ENCODE peak calls at places on chromosomes 5 and 9, in four cellular contexts. One of them, this sample, is unnamed.

GRCh38 chr9:19050637-19051591 is 1.7 kb downstream of the RRAGA start:
- DNase-seq in HepG2: peak
- DNase-seq in astrocyte: no peak
- DNase-seq in esophagus squamous epithelium: no peak
- DNase-seq in this sample: no peak

GRCh38 chr9:115845648-115846312 is 307.8 kb upstream of the PAPPA start:
- DNase-seq in astrocyte: peak
- DNase-seq in esophagus squamous epithelium: no peak
- DNase-seq in HepG2: no peak
- DNase-seq in this sample: peak

GRCh38 chr5:126864042-126864688 is 87.2 kb downstream of the LMNB1 start:
- DNase-seq in astrocyte: no peak
- DNase-seq in esophagus squamous epithelium: no peak
- DNase-seq in HepG2: no peak
- DNase-seq in this sample: no peak

GRCh38 chr9:133851693-133852092 is 113.5 kb upstream of the SARDH start:
- DNase-seq in HepG2: no peak
- DNase-seq in astrocyte: no peak
- DNase-seq in esophagus squamous epithelium: no peak
- DNase-seq in this sample: no peak

GRCh38 chr5:80150731-80151130 is 105.1 kb downstream of the SERINC5 start:
- DNase-seq in astrocyte: no peak
- DNase-seq in HepG2: no peak
- DNase-seq in esophagus squamous epithelium: no peak
- DNase-seq in this sample: no peak

GRCh38 chr9:75238311-75238976 is 150.1 kb downstream of the OSTF1 start:
- DNase-seq in esophagus squamous epithelium: no peak
- DNase-seq in astrocyte: peak
- DNase-seq in HepG2: peak
- DNase-seq in this sample: peak

GRCh38 chr9:107059215-107059614 is 196.2 kb downstream of the ZNF462 start:
- DNase-seq in HepG2: no peak
- DNase-seq in esophagus squamous epithelium: no peak
- DNase-seq in astrocyte: no peak
- DNase-seq in this sample: no peak

GRCh38 chr5:126104951-126105350 is 318.3 kb upstream of the GRAMD2B start:
- DNase-seq in esophagus squamous epithelium: no peak
- DNase-seq in HepG2: no peak
- DNase-seq in astrocyte: no peak
- DNase-seq in this sample: no peak

GRCh38 chr5:4363045-4363444 is 767.4 kb downstream of the IRX1 start:
- DNase-seq in astrocyte: no peak
- DNase-seq in HepG2: no peak
- DNase-seq in esophagus squamous epithelium: no peak
- DNase-seq in this sample: no peak

GRCh38 chr5:135569755-135570452 is 8.9 kb downstream of the CXCL14 start:
- DNase-seq in HepG2: peak
- DNase-seq in esophagus squamous epithelium: no peak
- DNase-seq in astrocyte: peak
- DNase-seq in this sample: peak

GRCh38 chr9:136399176-136400037 is 563 bp downstream of the SNAPC4 start:
- DNase-seq in HepG2: no peak
- DNase-seq in astrocyte: no peak
- DNase-seq in esophagus squamous epithelium: no peak
- DNase-seq in this sample: peak

GRCh38 chr9:3827175-3827574 is 301.4 kb upstream of the RFX3 start:
- DNase-seq in HepG2: no peak
- DNase-seq in astrocyte: no peak
- DNase-seq in esophagus squamous epithelium: no peak
- DNase-seq in this sample: no peak

GRCh38 chr5:65066385-65066784 is 297.7 kb downstream of the CWC27 start:
- DNase-seq in esophagus squamous epithelium: no peak
- DNase-seq in astrocyte: no peak
- DNase-seq in HepG2: no peak
- DNase-seq in this sample: no peak

GRCh38 chr5:32760091-32760509 is 49.0 kb downstream of the NPR3 start:
- DNase-seq in astrocyte: peak
- DNase-seq in esophagus squamous epithelium: no peak
- DNase-seq in HepG2: peak
- DNase-seq in this sample: peak

GRCh38 chr9:85978496-85978895 is 37.5 kb downstream of the NAA35 start:
- DNase-seq in astrocyte: no peak
- DNase-seq in HepG2: no peak
- DNase-seq in esophagus squamous epithelium: no peak
- DNase-seq in this sample: no peak

GRCh38 chr9:69500925-69501324 is 171.2 kb downstream of the APBA1 start:
- DNase-seq in astrocyte: no peak
- DNase-seq in HepG2: no peak
- DNase-seq in esophagus squamous epithelium: no peak
- DNase-seq in this sample: no peak

GRCh38 chr5:141821430-141821925 is 56.7 kb downstream of the PCDH1 start:
- DNase-seq in HepG2: no peak
- DNase-seq in astrocyte: peak
- DNase-seq in esophagus squamous epithelium: no peak
- DNase-seq in this sample: peak

GRCh38 chr9:136140966-136141365 is 22.3 kb upstream of the TMEM250 start:
- DNase-seq in HepG2: no peak
- DNase-seq in astrocyte: no peak
- DNase-seq in esophagus squamous epithelium: no peak
- DNase-seq in this sample: peak

GRCh38 chr9:131809941-131810344 is 70.1 kb upstream of the RAPGEF1 start:
- DNase-seq in HepG2: no peak
- DNase-seq in astrocyte: peak
- DNase-seq in esophagus squamous epithelium: no peak
- DNase-seq in this sample: peak

GRCh38 chr9:136015656-136016055 is 54.5 kb upstream of the UBAC1 start:
- DNase-seq in HepG2: no peak
- DNase-seq in astrocyte: no peak
- DNase-seq in esophagus squamous epithelium: no peak
- DNase-seq in this sample: no peak

GRCh38 chr5:180060192-180060591 is 11.4 kb downstream of the RNF130 start:
- DNase-seq in esophagus squamous epithelium: no peak
- DNase-seq in HepG2: no peak
- DNase-seq in astrocyte: no peak
- DNase-seq in this sample: no peak

GRCh38 chr9:70778568-70778967 is 342.9 kb downstream of the TRPM3 start:
- DNase-seq in HepG2: no peak
- DNase-seq in esophagus squamous epithelium: no peak
- DNase-seq in astrocyte: no peak
- DNase-seq in this sample: no peak

GRCh38 chr5:38141665-38142064 is 116.7 kb upstream of the EGFLAM start:
- DNase-seq in HepG2: no peak
- DNase-seq in astrocyte: no peak
- DNase-seq in esophagus squamous epithelium: no peak
- DNase-seq in this sample: no peak

GRCh38 chr9:37144762-37145161 is 24.4 kb downstream of the ZCCHC7 start:
- DNase-seq in HepG2: peak
- DNase-seq in astrocyte: peak
- DNase-seq in esophagus squamous epithelium: no peak
- DNase-seq in this sample: no peak

GRCh38 chr9:101706261-101706798 is 32.1 kb downstream of the GRIN3A start:
- DNase-seq in astrocyte: no peak
- DNase-seq in esophagus squamous epithelium: no peak
- DNase-seq in HepG2: no peak
- DNase-seq in this sample: no peak

GRCh38 chr5:111626473-111627166 is 114.3 kb upstream of the STARD4 start:
- DNase-seq in astrocyte: no peak
- DNase-seq in HepG2: no peak
- DNase-seq in esophagus squamous epithelium: no peak
- DNase-seq in this sample: no peak

GRCh38 chr5:158351485-158352140 is 492.7 kb upstream of the CLINT1 start:
- DNase-seq in HepG2: no peak
- DNase-seq in esophagus squamous epithelium: no peak
- DNase-seq in astrocyte: no peak
- DNase-seq in this sample: no peak

GRCh38 chr5:180771839-180772238 is 30.8 kb downstream of the MGAT1 start:
- DNase-seq in astrocyte: no peak
- DNase-seq in HepG2: no peak
- DNase-seq in esophagus squamous epithelium: no peak
- DNase-seq in this sample: no peak

DNA sequence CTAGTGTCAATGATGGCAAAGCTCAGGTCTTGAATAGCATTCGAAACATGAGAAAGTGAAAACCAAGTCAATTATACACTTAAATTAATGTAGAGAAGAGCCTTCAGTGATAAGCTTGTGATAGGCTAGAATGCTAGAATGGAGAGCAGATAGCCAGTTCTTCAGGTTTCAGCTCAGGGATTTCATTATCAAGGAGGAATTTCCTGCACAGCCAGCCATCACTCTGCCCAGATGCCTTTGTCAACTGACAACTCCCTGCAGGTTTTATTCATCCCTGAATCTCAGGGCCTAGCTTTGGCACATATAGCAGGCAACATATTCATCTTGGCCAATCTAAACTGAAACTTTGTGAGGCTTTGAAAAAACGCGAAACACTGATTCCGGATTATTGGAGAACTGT is 199.3 kb upstream of the CDH6 start:
- DNase-seq in esophagus squamous epithelium: no peak
- DNase-seq in astrocyte: no peak
- DNase-seq in HepG2: no peak
- DNase-seq in this sample: no peak
- TF ChIP-seq CTCF in esophagus squamous epithelium: no peak
- TF ChIP-seq CTCF in astrocyte: no peak
- TF ChIP-seq CTCF in HepG2: no peak
- TF ChIP-seq CTCF in this sample: no peak

GRCh38 chr5:35166043-35166442 is 64.2 kb downstream of the PRLR start:
- DNase-seq in HepG2: no peak
- DNase-seq in astrocyte: no peak
- DNase-seq in esophagus squamous epithelium: no peak
- DNase-seq in this sample: no peak
- TF ChIP-seq CTCF in HepG2: no peak
- TF ChIP-seq CTCF in astrocyte: no peak
- TF ChIP-seq CTCF in esophagus squamous epithelium: no peak
- TF ChIP-seq CTCF in this sample: peak

GRCh38 chr9:121441163-121441562 is 58.5 kb downstream of the GGTA1 start:
- DNase-seq in astrocyte: no peak
- DNase-seq in esophagus squamous epithelium: no peak
- DNase-seq in HepG2: no peak
- DNase-seq in this sample: no peak

GRCh38 chr9:121449786-121450185 is 49.9 kb downstream of the GGTA1 start:
- DNase-seq in astrocyte: no peak
- DNase-seq in esophagus squamous epithelium: no peak
- DNase-seq in HepG2: no peak
- DNase-seq in this sample: no peak

GRCh38 chr9:121450241-121450640 is 49.4 kb downstream of the GGTA1 start:
- DNase-seq in esophagus squamous epithelium: no peak
- DNase-seq in HepG2: no peak
- DNase-seq in astrocyte: no peak
- DNase-seq in this sample: no peak

GRCh38 chr9:121447341-121447834 is 52.3 kb downstream of the GGTA1 start:
- DNase-seq in HepG2: no peak
- DNase-seq in esophagus squamous epithelium: no peak
- DNase-seq in astrocyte: peak
- DNase-seq in this sample: peak

DNA sequence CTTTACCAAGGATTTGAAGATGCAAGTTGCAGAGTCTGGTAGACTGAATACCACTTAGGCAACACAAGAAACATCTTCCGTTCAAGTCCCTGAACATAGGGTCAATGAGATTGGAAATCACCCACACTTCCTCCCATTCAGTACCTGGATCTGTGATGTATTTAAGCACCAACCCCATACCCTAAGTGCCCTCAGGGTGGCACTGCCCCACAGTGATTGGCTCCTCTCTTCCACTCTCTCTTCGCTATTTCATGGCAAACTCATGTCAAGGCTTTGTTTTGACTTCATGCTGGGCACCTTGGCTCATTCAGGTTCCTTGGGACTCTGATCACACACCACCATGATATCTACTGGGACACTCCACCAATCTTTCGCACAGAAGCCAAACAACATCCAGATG is 53.7 kb downstream of the GGTA1 start:
- DNase-seq in HepG2: no peak
- DNase-seq in astrocyte: no peak
- DNase-seq in esophagus squamous epithelium: no peak
- DNase-seq in this sample: no peak
- TF ChIP-seq CTCF in HepG2: peak
- TF ChIP-seq CTCF in astrocyte: no peak
- TF ChIP-seq CTCF in esophagus squamous epithelium: peak
- TF ChIP-seq CTCF in this sample: no peak

GRCh38 chr9:124855944-124856773 is 2.9 kb downstream of the WDR38 start:
- DNase-seq in esophagus squamous epithelium: no peak
- DNase-seq in astrocyte: no peak
- DNase-seq in HepG2: peak
- DNase-seq in this sample: no peak
- TF ChIP-seq CTCF in esophagus squamous epithelium: peak
- TF ChIP-seq CTCF in astrocyte: no peak
- TF ChIP-seq CTCF in HepG2: peak
- TF ChIP-seq CTCF in this sample: peak

GRCh38 chr5:16437974-16438373 is 27.6 kb downstream of the ZNF622 start:
- DNase-seq in HepG2: no peak
- DNase-seq in astrocyte: no peak
- DNase-seq in esophagus squamous epithelium: no peak
- DNase-seq in this sample: peak
- TF ChIP-seq CTCF in HepG2: no peak
- TF ChIP-seq CTCF in astrocyte: no peak
- TF ChIP-seq CTCF in esophagus squamous epithelium: no peak
- TF ChIP-seq CTCF in this sample: peak